ENCODE peak calls at places on chromosome 2, in eight cellular contexts. P is ureter; U is activated T-cell treated with anti-CD3 and anti-CD28 coated beads for 1 hour; H is stimulated activated CD4-positive, alpha-beta T cell treated with anti-CD3 and anti-CD28 coated beads, Interleukin-15, amount 100 ng/mL, for 24 hours; I is foreskin fibroblast; X is A549; Y is Calu3; Q is stromal cell of bone marrow. V is an unnamed sample.

GRCh38 chr2:237154050-237154638 is 68.5 kb downstream of the COPS8 start:
- DNase-seq in U (peak), P (peak), H (peak), Y (peak), I (peak), X (peak), Q (peak), V (peak)

GRCh38 chr2:12412898-12413305 is 303.8 kb upstream of the TRIB2 start:
- DNase-seq in I (no peak), P (no peak), X (no peak), H (peak), Q (no peak), U (no peak), Y (no peak), V (peak)

GRCh38 chr2:148515170-148515569 is 129.4 kb upstream of the EPC2 start:
- DNase-seq in X (no peak), H (no peak), Y (no peak), P (no peak), Q (no peak), I (no peak), U (no peak), V (no peak)

GRCh38 chr2:228986961-228987360 is 284.1 kb downstream of the PID1 start:
- DNase-seq in Q (no peak), U (no peak), P (no peak), I (peak), X (no peak), Y (no peak), H (no peak), V (no peak)

GRCh38 chr2:215982465-215982875 is 30.9 kb downstream of the MREG start:
- DNase-seq in Q (peak), U (no peak), P (peak), X (peak), Y (peak), H (peak), I (peak), V (no peak)

GRCh38 chr2:224847961-224848850 is 132.0 kb upstream of the CCDC195 start:
- DNase-seq in H (no peak), Q (peak), Y (peak), U (no peak), P (no peak), I (peak), X (peak), V (no peak)

GRCh38 chr2:96546321-96546720 is 9.8 kb downstream of the ARID5A start:
- DNase-seq in Y (no peak), Q (no peak), P (no peak), X (no peak), I (no peak), H (no peak), U (no peak), V (no peak)

GRCh38 chr2:233819884-233820765 is 34.2 kb downstream of the HJURP start:
- DNase-seq in P (no peak), Q (no peak), I (peak), X (no peak), H (no peak), U (no peak), Y (no peak), V (no peak)

GRCh38 chr2:105081006-105081701 is 43.3 kb downstream of the MRPS9 start:
- DNase-seq in H (no peak), I (no peak), P (no peak), X (no peak), Q (no peak), U (no peak), Y (no peak), V (no peak)

GRCh38 chr2:28326469-28326805 is 66.2 kb upstream of the FOSL2 start:
- DNase-seq in Q (no peak), I (no peak), H (no peak), Y (no peak), U (no peak), X (no peak), P (no peak), V (no peak)

GRCh38 chr2:215652432-215652831 is 216.6 kb upstream of the FN1 start:
- DNase-seq in Y (no peak), P (no peak), U (no peak), Q (peak), X (no peak), H (no peak), I (peak), V (no peak)

GRCh38 chr2:135650721-135651120 is 90.9 kb upstream of the UBXN4 start:
- DNase-seq in X (no peak), U (no peak), I (no peak), H (no peak), Q (no peak), P (no peak), Y (no peak), V (no peak)

GRCh38 chr2:203446071-203446481 is 89.0 kb downstream of the RAPH1 start:
- DNase-seq in H (no peak), U (no peak), I (peak), Q (peak), P (no peak), X (no peak), Y (no peak), V (no peak)

GRCh38 chr2:25941042-25941441 is 41.3 kb downstream of the KIF3C start:
- DNase-seq in H (no peak), X (no peak), P (no peak), I (no peak), U (no peak), Q (no peak), Y (no peak), V (no peak)

GRCh38 chr2:26414291-26414690 is 12.6 kb downstream of the DRC1 start:
- DNase-seq in Q (no peak), I (no peak), P (no peak), Y (no peak), U (no peak), H (no peak), X (peak), V (no peak)

GRCh38 chr2:241895732-241896641 is 26.5 kb downstream of the RTP5 start:
- DNase-seq in I (peak), Q (no peak), U (no peak), H (peak), P (peak), X (peak), Y (no peak), V (no peak)

GRCh38 chr2:38261569-38262513 is 115.2 kb downstream of the ATL2 start:
- DNase-seq in Y (no peak), H (peak), X (no peak), U (no peak), P (no peak), Q (no peak), I (no peak), V (no peak)

GRCh38 chr2:128536925-128537620 is 218.4 kb upstream of the HS6ST1 start:
- DNase-seq in Y (peak), P (no peak), U (no peak), Q (peak), I (peak), H (peak), X (peak), V (no peak)

GRCh38 chr2:73593676-73594075 is 48.5 kb downstream of the NAT8 start:
- DNase-seq in U (no peak), I (no peak), Q (no peak), P (no peak), Y (no peak), H (no peak), X (no peak), V (no peak)

GRCh38 chr2:43312751-43313641 is 86.6 kb upstream of the ZFP36L2 start:
- DNase-seq in P (no peak), X (no peak), H (no peak), Q (peak), I (peak), U (no peak), Y (no peak), V (no peak)

V was measured in T follicular helper cell.